ENCODE peak calls at places on chromosomes 7 and 10, in five cellular contexts. E is choroid plexus epithelial cell; S is activated CD4-positive, alpha-beta T cell treated with anti-CD3 and anti-CD28 coated beads, Interleukin-2, amount 10 ng/mL, durations not matched to agents 7 days and 5 days; R is NCI-H226; U is SW480. B is an unnamed sample.

GRCh38 chr7:55366461-55367138 is 1.5 kb downstream of the LANCL2 start:
- DNase-seq in U (peak), E (peak), R (no peak), S (peak), B (no peak)

GRCh38 chr7:157208758-157209413 is 70.2 kb downstream of the UBE3C start:
- DNase-seq in E (no peak), U (no peak), S (no peak), R (no peak), B (no peak)

GRCh38 chr10:116621934-116622655 is 1.3 kb downstream of the PNLIPRP2 start:
- DNase-seq in R (no peak), E (no peak), U (no peak), S (no peak), B (no peak)

GRCh38 chr10:28533571-28534304 is 820 bp downstream of the WAC start:
- DNase-seq in U (peak), S (peak), R (no peak), E (peak), B (no peak)

GRCh38 chr7:152602962-152603361 is 73.0 kb downstream of the XRCC2 start:
- DNase-seq in U (peak), S (no peak), E (peak), R (peak), B (no peak)

GRCh38 chr10:132497788-132498561 is 39.6 kb upstream of the INPP5A start:
- DNase-seq in U (no peak), R (no peak), E (no peak), S (no peak), B (no peak)

GRCh38 chr10:130954326-130954905 is 357.1 kb downstream of the TCERG1L start:
- DNase-seq in E (no peak), R (no peak), S (no peak), U (no peak), B (no peak)

GRCh38 chr7:88111136-88111748 is 108.6 kb downstream of the SRI start:
- DNase-seq in U (peak), S (no peak), R (peak), E (peak), B (peak)

GRCh38 chr7:119929891-119930290 is 343.1 kb upstream of the KCND2 start:
- DNase-seq in E (no peak), R (no peak), S (no peak), U (no peak), B (no peak)

GRCh38 chr7:29563590-29564454 is at the start of gene PRR15:
- DNase-seq in E (peak), S (no peak), U (peak), R (peak), B (peak)

GRCh38 chr10:106660550-106660949 is 504.0 kb downstream of the SORCS1 start:
- DNase-seq in S (no peak), E (no peak), U (no peak), R (no peak), B (no peak)

GRCh38 chr7:140067052-140067451 is 4.3 kb upstream of the PARP12 start:
- DNase-seq in S (no peak), U (no peak), R (no peak), E (no peak), B (no peak)

GRCh38 chr7:145692237-145692950 is 424.2 kb upstream of the CNTNAP2 start:
- DNase-seq in U (no peak), S (no peak), R (no peak), E (peak), B (peak)

GRCh38 chr10:57102234-57102633 is 741.2 kb upstream of the ZWINT start:
- DNase-seq in S (no peak), E (no peak), U (no peak), R (no peak), B (no peak)

GRCh38 chr7:44615149-44615611 is 8.8 kb downstream of the OGDH start:
- DNase-seq in R (peak), U (no peak), E (peak), S (no peak), B (peak)

GRCh38 chr10:74244097-74244685 is 93.2 kb downstream of the ADK start:
- DNase-seq in E (peak), R (no peak), S (peak), U (peak), B (no peak)

GRCh38 chr10:63105811-63106755 is 27.0 kb upstream of the NRBF2 start:
- DNase-seq in U (no peak), E (peak), S (no peak), R (peak), B (peak)

GRCh38 chr10:124105594-124105993 is 12.2 kb upstream of the CHST15 start:
- DNase-seq in S (no peak), R (no peak), E (peak), U (no peak), B (no peak)